ENCODE peak calls at places on chromosomes 7 and 10, in nine cellular contexts. One of them, this sample, is unnamed.

GRCh38 chr7:142626420-142627035 is 122.7 kb upstream of the PRSS1 start:
- DNase-seq in brain microvascular endothelial cell: peak
- DNase-seq in tibial artery: no peak
- DNase-seq in neural progenitor cell: peak
- DNase-seq in H1: peak
- DNase-seq in fibroblast of lung: no peak
- DNase-seq in CD4-positive, alpha-beta T cell: peak
- DNase-seq in CD8-positive, alpha-beta T cell: peak
- DNase-seq in lower lobe of right lung: no peak
- DNase-seq in this sample: no peak

GRCh38 chr7:50653116-50653854 is 88.1 kb upstream of the DDC start:
- DNase-seq in neural progenitor cell: no peak
- DNase-seq in CD8-positive, alpha-beta T cell: no peak
- DNase-seq in H1: peak
- DNase-seq in fibroblast of lung: peak
- DNase-seq in brain microvascular endothelial cell: peak
- DNase-seq in lower lobe of right lung: no peak
- DNase-seq in CD4-positive, alpha-beta T cell: no peak
- DNase-seq in tibial artery: peak
- DNase-seq in this sample: no peak

GRCh38 chr10:79274279-79275104 is 72.8 kb upstream of the PPIF start:
- DNase-seq in lower lobe of right lung: peak
- DNase-seq in brain microvascular endothelial cell: no peak
- DNase-seq in CD8-positive, alpha-beta T cell: no peak
- DNase-seq in fibroblast of lung: peak
- DNase-seq in CD4-positive, alpha-beta T cell: no peak
- DNase-seq in H1: no peak
- DNase-seq in neural progenitor cell: no peak
- DNase-seq in tibial artery: peak
- DNase-seq in this sample: no peak

GRCh38 chr10:1600861-1601260 is 136.5 kb downstream of the ADARB2 start:
- DNase-seq in fibroblast of lung: no peak
- DNase-seq in lower lobe of right lung: no peak
- DNase-seq in CD8-positive, alpha-beta T cell: no peak
- DNase-seq in CD4-positive, alpha-beta T cell: no peak
- DNase-seq in H1: no peak
- DNase-seq in neural progenitor cell: no peak
- DNase-seq in tibial artery: no peak
- DNase-seq in brain microvascular endothelial cell: no peak
- DNase-seq in this sample: peak

GRCh38 chr7:117248810-117249209 is 74.0 kb downstream of the WNT2 start:
- DNase-seq in fibroblast of lung: peak
- DNase-seq in brain microvascular endothelial cell: no peak
- DNase-seq in CD4-positive, alpha-beta T cell: no peak
- DNase-seq in H1: no peak
- DNase-seq in CD8-positive, alpha-beta T cell: no peak
- DNase-seq in neural progenitor cell: no peak
- DNase-seq in lower lobe of right lung: no peak
- DNase-seq in tibial artery: no peak
- DNase-seq in this sample: no peak

GRCh38 chr7:132636581-132636980 is 60.3 kb upstream of the PLXNA4 start:
- DNase-seq in brain microvascular endothelial cell: no peak
- DNase-seq in CD4-positive, alpha-beta T cell: no peak
- DNase-seq in CD8-positive, alpha-beta T cell: no peak
- DNase-seq in fibroblast of lung: no peak
- DNase-seq in H1: no peak
- DNase-seq in lower lobe of right lung: no peak
- DNase-seq in tibial artery: no peak
- DNase-seq in neural progenitor cell: no peak
- DNase-seq in this sample: no peak

GRCh38 chr10:105140600-105140999 is 499.5 kb downstream of the SORCS3 start:
- DNase-seq in brain microvascular endothelial cell: no peak
- DNase-seq in CD4-positive, alpha-beta T cell: no peak
- DNase-seq in lower lobe of right lung: no peak
- DNase-seq in tibial artery: no peak
- DNase-seq in CD8-positive, alpha-beta T cell: no peak
- DNase-seq in H1: no peak
- DNase-seq in neural progenitor cell: no peak
- DNase-seq in fibroblast of lung: no peak
- DNase-seq in this sample: no peak

GRCh38 chr7:70569335-70569819 is 562.6 kb upstream of the GALNT17 start:
- DNase-seq in brain microvascular endothelial cell: no peak
- DNase-seq in CD4-positive, alpha-beta T cell: no peak
- DNase-seq in lower lobe of right lung: no peak
- DNase-seq in neural progenitor cell: no peak
- DNase-seq in H1: no peak
- DNase-seq in fibroblast of lung: no peak
- DNase-seq in CD8-positive, alpha-beta T cell: no peak
- DNase-seq in tibial artery: no peak
- DNase-seq in this sample: no peak

GRCh38 chr7:74093671-74094223 is 10.1 kb downstream of the LIMK1 start:
- DNase-seq in tibial artery: no peak
- DNase-seq in CD4-positive, alpha-beta T cell: peak
- DNase-seq in CD8-positive, alpha-beta T cell: no peak
- DNase-seq in H1: peak
- DNase-seq in fibroblast of lung: no peak
- DNase-seq in brain microvascular endothelial cell: no peak
- DNase-seq in neural progenitor cell: no peak
- DNase-seq in lower lobe of right lung: no peak
- DNase-seq in this sample: no peak

GRCh38 chr7:148153611-148154010 is 437.0 kb upstream of the C7orf33 start:
- DNase-seq in CD4-positive, alpha-beta T cell: no peak
- DNase-seq in neural progenitor cell: no peak
- DNase-seq in lower lobe of right lung: peak
- DNase-seq in H1: no peak
- DNase-seq in CD8-positive, alpha-beta T cell: no peak
- DNase-seq in tibial artery: no peak
- DNase-seq in fibroblast of lung: no peak
- DNase-seq in brain microvascular endothelial cell: no peak
- DNase-seq in this sample: no peak

GRCh38 chr7:156903232-156903909 is 10.4 kb upstream of the LMBR1 start:
- DNase-seq in H1: no peak
- DNase-seq in fibroblast of lung: peak
- DNase-seq in lower lobe of right lung: no peak
- DNase-seq in CD4-positive, alpha-beta T cell: peak
- DNase-seq in brain microvascular endothelial cell: peak
- DNase-seq in tibial artery: peak
- DNase-seq in neural progenitor cell: no peak
- DNase-seq in CD8-positive, alpha-beta T cell: peak
- DNase-seq in this sample: peak

GRCh38 chr7:117112640-117113039 is 159.3 kb downstream of the ST7 start:
- DNase-seq in H1: no peak
- DNase-seq in brain microvascular endothelial cell: no peak
- DNase-seq in lower lobe of right lung: no peak
- DNase-seq in neural progenitor cell: no peak
- DNase-seq in tibial artery: no peak
- DNase-seq in CD4-positive, alpha-beta T cell: no peak
- DNase-seq in fibroblast of lung: no peak
- DNase-seq in CD8-positive, alpha-beta T cell: no peak
- DNase-seq in this sample: no peak

GRCh38 chr10:21194510-21194993 is 297.4 kb upstream of the NEBL start:
- DNase-seq in H1: no peak
- DNase-seq in fibroblast of lung: peak
- DNase-seq in CD4-positive, alpha-beta T cell: no peak
- DNase-seq in lower lobe of right lung: peak
- DNase-seq in CD8-positive, alpha-beta T cell: no peak
- DNase-seq in neural progenitor cell: no peak
- DNase-seq in brain microvascular endothelial cell: no peak
- DNase-seq in tibial artery: no peak
- DNase-seq in this sample: no peak

GRCh38 chr10:100631192-100631591 is 95.4 kb downstream of the HIF1AN start:
- DNase-seq in tibial artery: no peak
- DNase-seq in fibroblast of lung: no peak
- DNase-seq in CD4-positive, alpha-beta T cell: no peak
- DNase-seq in brain microvascular endothelial cell: no peak
- DNase-seq in neural progenitor cell: no peak
- DNase-seq in CD8-positive, alpha-beta T cell: no peak
- DNase-seq in lower lobe of right lung: no peak
- DNase-seq in H1: no peak
- DNase-seq in this sample: no peak

GRCh38 chr10:63605568-63605967 is 84.4 kb downstream of the REEP3 start:
- DNase-seq in neural progenitor cell: peak
- DNase-seq in H1: no peak
- DNase-seq in brain microvascular endothelial cell: no peak
- DNase-seq in tibial artery: no peak
- DNase-seq in lower lobe of right lung: no peak
- DNase-seq in CD8-positive, alpha-beta T cell: no peak
- DNase-seq in fibroblast of lung: peak
- DNase-seq in CD4-positive, alpha-beta T cell: no peak
- DNase-seq in this sample: no peak

GRCh38 chr10:43970018-43970698 is 321.5 kb upstream of the ZNF32 start:
- DNase-seq in lower lobe of right lung: no peak
- DNase-seq in neural progenitor cell: no peak
- DNase-seq in CD4-positive, alpha-beta T cell: no peak
- DNase-seq in CD8-positive, alpha-beta T cell: no peak
- DNase-seq in tibial artery: no peak
- DNase-seq in brain microvascular endothelial cell: no peak
- DNase-seq in H1: no peak
- DNase-seq in fibroblast of lung: no peak
- DNase-seq in this sample: no peak

GRCh38 chr10:58414270-58415041 is 29.2 kb downstream of the TFAM start:
- DNase-seq in lower lobe of right lung: no peak
- DNase-seq in fibroblast of lung: peak
- DNase-seq in tibial artery: no peak
- DNase-seq in CD8-positive, alpha-beta T cell: no peak
- DNase-seq in H1: no peak
- DNase-seq in brain microvascular endothelial cell: peak
- DNase-seq in neural progenitor cell: peak
- DNase-seq in CD4-positive, alpha-beta T cell: no peak
- DNase-seq in this sample: no peak

GRCh38 chr7:128210590-128211570 is 30.2 kb upstream of the LEP start:
- DNase-seq in H1: no peak
- DNase-seq in brain microvascular endothelial cell: no peak
- DNase-seq in lower lobe of right lung: no peak
- DNase-seq in CD8-positive, alpha-beta T cell: no peak
- DNase-seq in neural progenitor cell: no peak
- DNase-seq in CD4-positive, alpha-beta T cell: no peak
- DNase-seq in tibial artery: no peak
- DNase-seq in fibroblast of lung: no peak
- DNase-seq in this sample: no peak

GRCh38 chr7:43278088-43278644 is 165.7 kb downstream of the HECW1 start:
- DNase-seq in H1: no peak
- DNase-seq in fibroblast of lung: no peak
- DNase-seq in neural progenitor cell: no peak
- DNase-seq in tibial artery: no peak
- DNase-seq in brain microvascular endothelial cell: no peak
- DNase-seq in CD8-positive, alpha-beta T cell: no peak
- DNase-seq in CD4-positive, alpha-beta T cell: no peak
- DNase-seq in lower lobe of right lung: no peak
- DNase-seq in this sample: no peak

GRCh38 chr7:120988591-120989299 is at the start of gene CPED1:
- DNase-seq in fibroblast of lung: peak
- DNase-seq in CD8-positive, alpha-beta T cell: no peak
- DNase-seq in CD4-positive, alpha-beta T cell: peak
- DNase-seq in lower lobe of right lung: peak
- DNase-seq in neural progenitor cell: peak
- DNase-seq in brain microvascular endothelial cell: peak
- DNase-seq in tibial artery: peak
- DNase-seq in H1: peak
- DNase-seq in this sample: no peak
- H3K27ac ChIP-seq in fibroblast of lung: peak
- H3K27ac ChIP-seq in CD8-positive, alpha-beta T cell: no peak
- H3K27ac ChIP-seq in CD4-positive, alpha-beta T cell: no peak
- H3K27ac ChIP-seq in lower lobe of right lung: peak
- H3K27ac ChIP-seq in neural progenitor cell: no peak
- H3K27ac ChIP-seq in brain microvascular endothelial cell: peak
- H3K27ac ChIP-seq in tibial artery: peak
- H3K27ac ChIP-seq in H1: no peak
- H3K27ac ChIP-seq in this sample: no peak

DNA sequence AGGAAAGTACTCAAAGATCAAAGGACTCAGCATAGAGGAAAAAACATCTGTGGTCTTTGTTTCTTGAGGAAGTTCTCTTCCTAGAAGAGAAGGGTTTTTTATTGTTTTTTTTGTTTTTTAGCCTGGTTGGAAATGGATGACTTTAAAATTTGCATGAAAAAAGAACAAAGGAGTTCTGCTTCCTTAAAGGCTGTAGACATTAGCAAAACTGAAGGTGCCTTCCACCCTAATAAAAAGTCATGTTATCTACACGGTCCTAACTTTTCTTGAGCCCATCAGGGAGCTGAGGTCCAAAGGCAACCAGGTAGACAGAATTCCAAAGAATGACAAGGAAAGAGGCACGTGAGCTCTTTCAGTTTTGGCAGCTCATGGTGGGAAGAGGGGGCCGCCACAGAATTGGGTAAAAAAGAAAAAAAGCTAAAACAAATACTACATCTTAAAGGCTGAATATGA is 356.7 kb downstream of the SH2D4B start:
- DNase-seq in tibial artery: no peak
- DNase-seq in brain microvascular endothelial cell: no peak
- DNase-seq in CD8-positive, alpha-beta T cell: no peak
- DNase-seq in fibroblast of lung: no peak
- DNase-seq in CD4-positive, alpha-beta T cell: no peak
- DNase-seq in H1: no peak
- DNase-seq in neural progenitor cell: no peak
- DNase-seq in lower lobe of right lung: no peak
- DNase-seq in this sample: no peak
- H3K27ac ChIP-seq in tibial artery: no peak
- H3K27ac ChIP-seq in brain microvascular endothelial cell: no peak
- H3K27ac ChIP-seq in CD8-positive, alpha-beta T cell: no peak
- H3K27ac ChIP-seq in fibroblast of lung: no peak
- H3K27ac ChIP-seq in CD4-positive, alpha-beta T cell: no peak
- H3K27ac ChIP-seq in H1: no peak
- H3K27ac ChIP-seq in neural progenitor cell: no peak
- H3K27ac ChIP-seq in lower lobe of right lung: no peak
- H3K27ac ChIP-seq in this sample: no peak

DNA sequence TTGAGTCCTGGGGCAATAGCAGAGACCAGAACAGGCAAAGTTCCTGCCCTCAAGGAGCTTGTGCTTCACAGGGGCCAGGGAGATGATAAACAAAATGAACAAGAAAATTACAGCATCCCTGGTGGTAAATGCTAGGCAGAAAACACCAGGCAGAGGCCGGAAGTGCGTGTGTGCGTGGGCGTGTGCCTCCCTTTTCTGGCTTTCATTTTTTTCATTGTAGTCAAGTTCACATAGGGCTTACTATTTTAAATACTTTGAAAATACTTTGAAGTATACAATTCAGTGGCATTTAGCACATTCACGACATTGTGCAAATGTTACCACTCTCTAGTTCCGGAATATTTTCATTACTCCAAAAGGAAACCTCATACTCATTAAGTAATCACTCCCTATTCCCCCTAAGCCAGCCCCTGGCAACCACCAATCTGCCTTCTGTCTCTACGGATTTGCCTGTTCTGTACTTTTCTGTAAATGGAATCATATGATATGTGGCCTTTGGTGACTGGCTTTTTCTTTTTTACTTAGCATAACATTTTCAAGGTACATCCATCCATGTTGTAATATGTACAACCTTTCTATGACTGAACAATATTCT is 88.1 kb upstream of the PDCD4 start:
- DNase-seq in neural progenitor cell: no peak
- DNase-seq in tibial artery: no peak
- DNase-seq in lower lobe of right lung: no peak
- DNase-seq in brain microvascular endothelial cell: peak
- DNase-seq in CD4-positive, alpha-beta T cell: peak
- DNase-seq in fibroblast of lung: no peak
- DNase-seq in CD8-positive, alpha-beta T cell: peak
- DNase-seq in H1: no peak
- DNase-seq in this sample: no peak
- H3K27ac ChIP-seq in neural progenitor cell: no peak
- H3K27ac ChIP-seq in tibial artery: no peak
- H3K27ac ChIP-seq in lower lobe of right lung: peak
- H3K27ac ChIP-seq in brain microvascular endothelial cell: peak
- H3K27ac ChIP-seq in CD4-positive, alpha-beta T cell: peak
- H3K27ac ChIP-seq in fibroblast of lung: no peak
- H3K27ac ChIP-seq in CD8-positive, alpha-beta T cell: peak
- H3K27ac ChIP-seq in H1: no peak
- H3K27ac ChIP-seq in this sample: no peak

GRCh38 chr7:2982401-2982800 is 61.3 kb downstream of the CARD11 start:
- DNase-seq in lower lobe of right lung: no peak
- DNase-seq in CD8-positive, alpha-beta T cell: no peak
- DNase-seq in fibroblast of lung: no peak
- DNase-seq in H1: no peak
- DNase-seq in CD4-positive, alpha-beta T cell: no peak
- DNase-seq in tibial artery: no peak
- DNase-seq in brain microvascular endothelial cell: no peak
- DNase-seq in neural progenitor cell: no peak
- DNase-seq in this sample: no peak
- H3K27ac ChIP-seq in lower lobe of right lung: no peak
- H3K27ac ChIP-seq in CD8-positive, alpha-beta T cell: peak
- H3K27ac ChIP-seq in fibroblast of lung: no peak
- H3K27ac ChIP-seq in H1: no peak
- H3K27ac ChIP-seq in CD4-positive, alpha-beta T cell: peak
- H3K27ac ChIP-seq in tibial artery: no peak
- H3K27ac ChIP-seq in brain microvascular endothelial cell: no peak
- H3K27ac ChIP-seq in neural progenitor cell: no peak
- H3K27ac ChIP-seq in this sample: no peak

This sample was measured in epithelial cell of prostate.